ENCODE peak calls at places on chromosomes 13 and 19, in nine cellular contexts. V, J, L, W, Q, K, U, F and M are unnamed samples.

GRCh38 chr13:46648166-46648607 is 95.2 kb downstream of the LRCH1 start:
- DNase-seq in V (no peak), J (peak), L (no peak), W (peak), Q (peak), K (no peak), U (no peak), F (no peak), M (peak)

GRCh38 chr19:3760871-3761361 is 576 bp downstream of the APBA3 start:
- DNase-seq in V (peak), J (peak), L (no peak), W (no peak), Q (peak), K (no peak), U (no peak), F (peak), M (no peak)

GRCh38 chr19:33953023-33953422 is 156.4 kb downstream of the KCTD15 start:
- DNase-seq in V (no peak), J (no peak), L (no peak), W (no peak), Q (no peak), K (no peak), U (no peak), F (no peak), M (no peak)

GRCh38 chr13:48862572-48862971 is 113.1 kb upstream of the FNDC3A start:
- DNase-seq in V (no peak), J (no peak), L (no peak), W (no peak), Q (peak), K (no peak), U (no peak), F (peak), M (no peak)

GRCh38 chr13:45674908-45675307 is 27.2 kb upstream of the CBY2 start:
- DNase-seq in V (peak), J (peak), L (no peak), W (no peak), Q (peak), K (peak), U (peak), F (peak), M (no peak)

GRCh38 chr13:97268772-97269171 is 46.6 kb downstream of the MBNL2 start:
- DNase-seq in V (no peak), J (no peak), L (no peak), W (no peak), Q (peak), K (no peak), U (no peak), F (peak), M (no peak)

GRCh38 chr19:5335593-5335992 is 5.0 kb downstream of the PTPRS start:
- DNase-seq in V (no peak), J (no peak), L (no peak), W (no peak), Q (no peak), K (no peak), U (no peak), F (no peak), M (no peak)

GRCh38 chr13:97205971-97206370 is 16.2 kb upstream of the MBNL2 start:
- DNase-seq in V (peak), J (peak), L (no peak), W (no peak), Q (no peak), K (no peak), U (no peak), F (peak), M (no peak)

GRCh38 chr13:99656843-99657506 is 155.7 kb downstream of the TM9SF2 start:
- DNase-seq in V (no peak), J (no peak), L (no peak), W (no peak), Q (no peak), K (peak), U (no peak), F (no peak), M (no peak)

GRCh38 chr13:31048521-31048920 is 113.2 kb downstream of the HSPH1 start:
- DNase-seq in V (peak), J (no peak), L (no peak), W (no peak), Q (no peak), K (no peak), U (no peak), F (peak), M (no peak)

GRCh38 chr19:1027953-1028902 is 1.8 kb downstream of the CNN2 start:
- DNase-seq in V (peak), J (peak), L (peak), W (peak), Q (peak), K (peak), U (peak), F (peak), M (no peak)

DNA sequence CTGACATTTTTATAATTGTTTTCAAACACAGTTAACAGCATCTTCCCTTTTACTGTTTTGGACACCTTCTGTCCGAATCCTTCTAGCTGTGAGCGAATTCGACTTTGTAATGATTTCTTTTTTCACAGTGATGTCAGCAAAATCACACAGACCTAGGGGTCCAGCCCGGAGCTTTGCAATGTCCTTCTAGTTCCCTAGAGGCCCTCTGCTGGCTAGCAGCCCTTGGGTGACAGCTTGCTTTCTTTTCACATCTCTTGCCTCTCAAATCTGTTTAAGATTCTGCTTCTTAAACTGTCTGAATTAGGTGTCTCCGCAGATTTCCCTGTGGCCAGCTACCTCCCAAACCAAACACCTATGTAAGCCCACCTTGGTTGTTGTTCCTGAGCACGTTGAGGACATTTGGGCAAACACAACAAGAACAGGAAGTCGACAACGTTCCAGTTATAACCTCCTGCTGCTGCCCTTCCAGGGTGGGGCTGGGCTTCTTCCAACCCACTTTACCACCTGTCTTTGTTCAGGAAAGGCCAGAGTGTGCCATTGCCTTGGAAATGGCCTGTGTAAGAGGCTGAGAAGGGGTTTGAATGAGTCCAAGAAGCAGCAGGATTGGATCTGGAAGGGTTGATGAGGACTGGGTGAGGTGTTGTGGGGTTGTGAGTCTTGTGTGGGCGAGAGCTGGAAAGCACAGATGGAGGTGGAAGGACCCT is 123.1 kb downstream of the ATP8A2 start:
- DNase-seq in V (no peak), J (no peak), L (no peak), W (no peak), Q (no peak), K (no peak), U (no peak), F (no peak), M (no peak)
- TF ChIP-seq CTCF in V (no peak), J (no peak), L (no peak), W (no peak), Q (no peak), K (no peak), U (no peak), F (no peak), M (no peak)

GRCh38 chr19:47283405-47284059 is 8.8 kb downstream of the INAFM1 start:
- DNase-seq in V (no peak), J (peak), L (no peak), W (no peak), Q (no peak), K (no peak), U (no peak), F (no peak), M (no peak)

GRCh38 chr19:47275866-47276461 is 1.3 kb downstream of the INAFM1 start:
- DNase-seq in V (peak), J (peak), L (peak), W (peak), Q (no peak), K (peak), U (no peak), F (peak), M (no peak)

GRCh38 chr19:47274891-47275865 is 493 bp downstream of the INAFM1 start:
- DNase-seq in V (peak), J (peak), L (peak), W (no peak), Q (no peak), K (peak), U (no peak), F (peak), M (peak)

GRCh38 chr19:47284324-47284899 is 9.7 kb downstream of the INAFM1 start:
- DNase-seq in V (peak), J (peak), L (no peak), W (no peak), Q (peak), K (peak), U (no peak), F (peak), M (peak)

GRCh38 chr19:47280183-47280797 is 5.6 kb downstream of the INAFM1 start:
- DNase-seq in V (no peak), J (peak), L (no peak), W (peak), Q (peak), K (no peak), U (no peak), F (peak), M (peak)
- TF ChIP-seq CTCF in V (peak), J (peak), L (peak), W (peak), Q (peak), K (peak), U (peak), F (peak), M (peak)

GRCh38 chr13:78319101-78319627 is 284.2 kb downstream of the POU4F1 start:
- DNase-seq in V (no peak), J (no peak), L (no peak), W (no peak), Q (no peak), K (no peak), U (no peak), F (no peak), M (no peak)

GRCh38 chr13:78317030-78317429 is 286.3 kb downstream of the POU4F1 start:
- DNase-seq in V (no peak), J (no peak), L (no peak), W (no peak), Q (peak), K (no peak), U (no peak), F (peak), M (no peak)
- TF ChIP-seq CTCF in V (peak), J (peak), L (peak), W (no peak), Q (peak), K (no peak), U (no peak), F (peak), M (peak)

GRCh38 chr13:98524391-98524790 is 52.5 kb downstream of the STK24 start:
- DNase-seq in V (no peak), J (no peak), L (no peak), W (no peak), Q (no peak), K (peak), U (no peak), F (no peak), M (no peak)
- TF ChIP-seq CTCF in V (no peak), J (no peak), L (no peak), W (no peak), Q (no peak), K (no peak), U (no peak), F (no peak), M (no peak)

GRCh38 chr13:23667750-23668149 is 97.5 kb downstream of the TNFRSF19 start:
- DNase-seq in V (no peak), J (no peak), L (no peak), W (no peak), Q (no peak), K (no peak), U (no peak), F (no peak), M (no peak)
- TF ChIP-seq CTCF in V (no peak), J (no peak), L (no peak), W (no peak), Q (peak), K (peak), U (no peak), F (no peak), M (no peak)

GRCh38 chr13:66576381-66576780 is 653.8 kb downstream of the PCDH9 start:
- DNase-seq in V (no peak), J (no peak), L (no peak), W (no peak), Q (no peak), K (no peak), U (no peak), F (no peak), M (no peak)

GRCh38 chr13:66578305-66578704 is 651.8 kb downstream of the PCDH9 start:
- DNase-seq in V (peak), J (peak), L (no peak), W (no peak), Q (no peak), K (peak), U (no peak), F (no peak), M (no peak)

GRCh38 chr13:66577358-66577757 is 652.8 kb downstream of the PCDH9 start:
- DNase-seq in V (no peak), J (no peak), L (no peak), W (no peak), Q (no peak), K (no peak), U (no peak), F (no peak), M (no peak)

DNA sequence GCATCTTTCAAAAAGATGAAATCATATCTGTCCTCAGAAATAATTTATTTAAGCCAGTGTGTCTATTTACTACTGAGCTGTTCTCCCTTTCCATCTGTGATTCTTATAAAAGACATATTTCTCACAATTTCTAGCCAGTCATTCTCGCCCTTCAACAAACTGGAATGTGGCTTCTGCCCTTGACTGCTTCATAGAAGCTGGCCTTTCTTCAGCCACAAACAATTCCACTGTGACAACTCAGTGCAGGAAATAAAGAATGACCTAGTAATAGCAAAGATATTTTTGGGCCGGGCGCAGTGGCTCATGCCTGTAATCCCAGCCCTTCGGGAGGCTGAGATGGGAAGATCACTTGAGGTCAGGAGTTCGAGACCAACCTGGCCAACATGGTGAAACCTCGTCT is 655.5 kb downstream of the PCDH9 start:
- DNase-seq in V (peak), J (no peak), L (no peak), W (no peak), Q (no peak), K (peak), U (no peak), F (peak), M (no peak)
- TF ChIP-seq CTCF in V (no peak), J (no peak), L (no peak), W (no peak), Q (no peak), K (no peak), U (no peak), F (no peak), M (no peak)

GRCh38 chr19:42022616-42023015 is 28.6 kb upstream of the ATP1A3 start:
- DNase-seq in V (no peak), J (no peak), L (no peak), W (no peak), Q (no peak), K (no peak), U (no peak), F (no peak), M (no peak)

GRCh38 chr19:42024622-42025111 is 30.6 kb upstream of the ATP1A3 start:
- DNase-seq in V (peak), J (no peak), L (peak), W (no peak), Q (no peak), K (no peak), U (no peak), F (peak), M (no peak)

GRCh38 chr19:42023943-42024260 is 29.9 kb upstream of the ATP1A3 start:
- DNase-seq in V (no peak), J (no peak), L (no peak), W (no peak), Q (no peak), K (no peak), U (no peak), F (no peak), M (no peak)

GRCh38 chr19:42021185-42021584 is 27.2 kb upstream of the ATP1A3 start:
- DNase-seq in V (no peak), J (no peak), L (no peak), W (no peak), Q (no peak), K (no peak), U (no peak), F (no peak), M (no peak)

GRCh38 chr19:42023121-42023942 is 29.3 kb upstream of the ATP1A3 start:
- DNase-seq in V (peak), J (peak), L (no peak), W (peak), Q (peak), K (no peak), U (no peak), F (peak), M (peak)
- TF ChIP-seq CTCF in V (peak), J (peak), L (no peak), W (peak), Q (peak), K (peak), U (peak), F (peak), M (peak)

DNA sequence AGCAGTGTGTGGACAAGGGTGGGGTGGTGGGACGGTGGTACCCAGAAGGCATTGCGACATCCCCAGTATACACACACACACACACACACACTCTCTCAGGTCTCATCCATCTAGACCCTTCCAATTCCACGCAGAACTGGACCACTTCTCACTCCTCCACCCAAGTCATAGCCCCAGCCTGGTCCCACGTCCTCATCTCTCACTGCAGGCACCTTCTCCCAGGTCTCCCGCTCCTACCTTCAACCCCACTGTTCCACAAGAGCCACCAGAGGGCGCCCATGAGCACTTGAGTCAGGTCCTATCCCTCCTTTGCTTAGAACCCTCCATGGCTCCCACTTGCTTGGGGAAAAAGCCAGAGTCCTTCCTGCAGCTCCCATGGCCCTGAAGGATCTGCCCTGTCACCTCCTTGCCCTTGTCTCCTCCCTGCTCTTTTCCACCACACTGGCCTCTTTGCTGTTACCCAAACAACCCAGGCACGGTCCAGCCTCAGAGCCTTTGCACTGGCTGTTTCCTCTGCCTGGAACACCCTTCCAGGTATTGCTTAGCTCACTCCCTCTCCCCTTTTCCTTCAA is 62.6 kb downstream of the IER2 start:
- DNase-seq in V (peak), J (peak), L (peak), W (peak), Q (peak), K (peak), U (no peak), F (peak), M (peak)
- TF ChIP-seq CTCF in V (peak), J (peak), L (peak), W (peak), Q (peak), K (peak), U (peak), F (peak), M (peak)